ENCODE peak calls at places on chromosomes 12 and 14, in four cellular contexts. One of them, this sample, is unnamed.

GRCh38 chr12:57139796-57140649 is 7.4 kb downstream of the LRP1-AS start:
- DNase-seq in AG08395: no peak
- DNase-seq in psoas muscle: no peak
- DNase-seq in NCI-H1092: no peak
- DNase-seq in this sample: no peak

GRCh38 chr12:80677994-80678393 is 29.4 kb upstream of the MYF6 start:
- DNase-seq in AG08395: no peak
- DNase-seq in psoas muscle: no peak
- DNase-seq in NCI-H1092: no peak
- DNase-seq in this sample: no peak

GRCh38 chr14:29724991-29725390 is 202.7 kb downstream of the PRKD1 start:
- DNase-seq in AG08395: no peak
- DNase-seq in psoas muscle: no peak
- DNase-seq in NCI-H1092: peak
- DNase-seq in this sample: peak

GRCh38 chr12:72295101-72295500 is 22.9 kb downstream of the TRHDE start:
- DNase-seq in AG08395: no peak
- DNase-seq in psoas muscle: no peak
- DNase-seq in NCI-H1092: no peak
- DNase-seq in this sample: no peak

GRCh38 chr12:122851820-122852219 is 16.6 kb downstream of the HIP1R start:
- DNase-seq in AG08395: peak
- DNase-seq in psoas muscle: no peak
- DNase-seq in NCI-H1092: no peak
- DNase-seq in this sample: peak

GRCh38 chr14:100122481-100123215 is 36.8 kb downstream of the DEGS2 start:
- DNase-seq in AG08395: no peak
- DNase-seq in psoas muscle: no peak
- DNase-seq in NCI-H1092: no peak
- DNase-seq in this sample: no peak

GRCh38 chr12:89029961-89030360 is 322.3 kb downstream of the DUSP6 start:
- DNase-seq in AG08395: peak
- DNase-seq in psoas muscle: no peak
- DNase-seq in NCI-H1092: no peak
- DNase-seq in this sample: no peak

GRCh38 chr12:79524507-79525148 is 166.1 kb downstream of the PAWR start:
- DNase-seq in AG08395: no peak
- DNase-seq in psoas muscle: no peak
- DNase-seq in NCI-H1092: no peak
- DNase-seq in this sample: no peak

GRCh38 chr12:107921062-107921461 is 146.6 kb downstream of the ASCL4 start:
- DNase-seq in AG08395: no peak
- DNase-seq in psoas muscle: no peak
- DNase-seq in NCI-H1092: no peak
- DNase-seq in this sample: no peak

GRCh38 chr12:112179936-112180335 is 54.6 kb downstream of the TRAFD1 start:
- DNase-seq in AG08395: no peak
- DNase-seq in psoas muscle: no peak
- DNase-seq in NCI-H1092: no peak
- DNase-seq in this sample: no peak

GRCh38 chr12:27898022-27898421 is 74.5 kb downstream of the PTHLH start:
- DNase-seq in AG08395: no peak
- DNase-seq in psoas muscle: no peak
- DNase-seq in NCI-H1092: no peak
- DNase-seq in this sample: no peak

GRCh38 chr12:77724367-77724957 is 106.2 kb upstream of the NAV3 start:
- DNase-seq in AG08395: peak
- DNase-seq in psoas muscle: no peak
- DNase-seq in NCI-H1092: peak
- DNase-seq in this sample: peak

GRCh38 chr12:64893961-64894360 is 69.5 kb downstream of the TBC1D30 start:
- DNase-seq in AG08395: peak
- DNase-seq in psoas muscle: no peak
- DNase-seq in NCI-H1092: no peak
- DNase-seq in this sample: peak

GRCh38 chr14:64562432-64562831 is 12.7 kb downstream of the PPP1R36 start:
- DNase-seq in AG08395: no peak
- DNase-seq in psoas muscle: no peak
- DNase-seq in NCI-H1092: no peak
- DNase-seq in this sample: no peak

GRCh38 chr12:78963439-78964222 is 99.1 kb downstream of the SYT1 start:
- DNase-seq in AG08395: no peak
- DNase-seq in psoas muscle: no peak
- DNase-seq in NCI-H1092: no peak
- DNase-seq in this sample: no peak

GRCh38 chr14:103562385-103563088 is at the start of the genes BAG5 and COA8:
- DNase-seq in AG08395: peak
- DNase-seq in psoas muscle: peak
- DNase-seq in NCI-H1092: peak
- DNase-seq in this sample: peak

GRCh38 chr12:132215644-132215989 is 71.4 kb downstream of the NOC4L start:
- DNase-seq in AG08395: no peak
- DNase-seq in psoas muscle: no peak
- DNase-seq in NCI-H1092: no peak
- DNase-seq in this sample: no peak

GRCh38 chr12:13288937-13289643 is 92.6 kb downstream of the EMP1 start:
- DNase-seq in AG08395: peak
- DNase-seq in psoas muscle: no peak
- DNase-seq in NCI-H1092: peak
- DNase-seq in this sample: no peak

GRCh38 chr12:121230538-121230907 is 20.6 kb downstream of the P2RX4 start:
- DNase-seq in AG08395: no peak
- DNase-seq in psoas muscle: no peak
- DNase-seq in NCI-H1092: no peak
- DNase-seq in this sample: no peak

GRCh38 chr12:39061576-39061975 is 156.2 kb upstream of the CPNE8 start:
- DNase-seq in AG08395: no peak
- DNase-seq in psoas muscle: no peak
- DNase-seq in NCI-H1092: no peak
- DNase-seq in this sample: no peak

GRCh38 chr12:58915634-58916033 is 4.7 kb downstream of the LRIG3 start:
- DNase-seq in AG08395: peak
- DNase-seq in psoas muscle: no peak
- DNase-seq in NCI-H1092: peak
- DNase-seq in this sample: peak

GRCh38 chr14:78358631-78359030 is 188.5 kb downstream of the NRXN3 start:
- DNase-seq in AG08395: no peak
- DNase-seq in psoas muscle: no peak
- DNase-seq in NCI-H1092: no peak
- DNase-seq in this sample: no peak

GRCh38 chr12:57230381-57231155 is 1.1 kb downstream of the SHMT2 start:
- DNase-seq in AG08395: no peak
- DNase-seq in psoas muscle: no peak
- DNase-seq in NCI-H1092: no peak
- DNase-seq in this sample: no peak

GRCh38 chr14:78713716-78714115 is 543.5 kb downstream of the NRXN3 start:
- DNase-seq in AG08395: no peak
- DNase-seq in psoas muscle: no peak
- DNase-seq in NCI-H1092: no peak
- DNase-seq in this sample: no peak

GRCh38 chr14:102933618-102934231 is 11.3 kb downstream of the AMN start:
- DNase-seq in AG08395: no peak
- DNase-seq in psoas muscle: no peak
- DNase-seq in NCI-H1092: no peak
- DNase-seq in this sample: no peak

GRCh38 chr12:122097641-122098364 is 19.2 kb downstream of the MLXIP start:
- DNase-seq in AG08395: no peak
- DNase-seq in psoas muscle: no peak
- DNase-seq in NCI-H1092: peak
- DNase-seq in this sample: peak

GRCh38 chr12:66279127-66279712 is 23.1 kb upstream of the HELB start:
- DNase-seq in AG08395: peak
- DNase-seq in psoas muscle: no peak
- DNase-seq in NCI-H1092: no peak
- DNase-seq in this sample: peak

GRCh38 chr14:53796734-53797133 is 159.9 kb downstream of the BMP4 start:
- DNase-seq in AG08395: no peak
- DNase-seq in psoas muscle: no peak
- DNase-seq in NCI-H1092: no peak
- DNase-seq in this sample: no peak

GRCh38 chr12:57429473-57430116 is 1.2 kb downstream of the R3HDM2 start:
- DNase-seq in AG08395: no peak
- DNase-seq in psoas muscle: no peak
- DNase-seq in NCI-H1092: no peak
- DNase-seq in this sample: no peak

GRCh38 chr12:68334136-68334535 is 2.0 kb upstream of the MDM1 start:
- DNase-seq in AG08395: no peak
- DNase-seq in psoas muscle: no peak
- DNase-seq in NCI-H1092: peak
- DNase-seq in this sample: no peak

GRCh38 chr12:116701432-116701831 is 36.4 kb downstream of the SPRING1 start:
- DNase-seq in AG08395: no peak
- DNase-seq in psoas muscle: no peak
- DNase-seq in NCI-H1092: no peak
- DNase-seq in this sample: no peak

GRCh38 chr14:22791302-22791701 is 23.9 kb downstream of the SLC7A7 start:
- DNase-seq in AG08395: peak
- DNase-seq in psoas muscle: no peak
- DNase-seq in NCI-H1092: no peak
- DNase-seq in this sample: peak

GRCh38 chr12:75086086-75087038 is 123.3 kb downstream of the KCNC2 start:
- DNase-seq in AG08395: peak
- DNase-seq in psoas muscle: no peak
- DNase-seq in NCI-H1092: no peak
- DNase-seq in this sample: peak

GRCh38 chr12:19700969-19701368 is 261.7 kb downstream of the AEBP2 start:
- DNase-seq in AG08395: no peak
- DNase-seq in psoas muscle: no peak
- DNase-seq in NCI-H1092: no peak
- DNase-seq in this sample: no peak

GRCh38 chr14:96098309-96098998 is 59.3 kb downstream of the C14orf132 start:
- DNase-seq in AG08395: peak
- DNase-seq in psoas muscle: peak
- DNase-seq in NCI-H1092: peak
- DNase-seq in this sample: peak

GRCh38 chr12:70733385-70733784 is 96.2 kb upstream of the PTPRB start:
- DNase-seq in AG08395: peak
- DNase-seq in psoas muscle: no peak
- DNase-seq in NCI-H1092: peak
- DNase-seq in this sample: peak

This sample was measured in mesenchymal stem cell.